ENCODE peak calls at places on chromosomes 1 and 21, in four cellular contexts. S, Y, I and L are unnamed samples.

GRCh38 chr1:207789792-207790787 is 38.2 kb downstream of the CD46 start:
- DNase-seq in S (peak), Y (no peak), I (no peak), L (no peak)

GRCh38 chr1:206788487-206789050 is 16.3 kb upstream of the IL10 start:
- DNase-seq in S (no peak), Y (no peak), I (no peak), L (no peak)

GRCh38 chr1:226350504-226350865 is 41.5 kb upstream of the LIN9 start:
- DNase-seq in S (no peak), Y (no peak), I (no peak), L (no peak)

GRCh38 chr1:7827134-7827955 is 25.5 kb downstream of the UTS2 start:
- DNase-seq in S (no peak), Y (no peak), I (no peak), L (peak)

GRCh38 chr1:62271932-62272728 is 47.1 kb downstream of the KANK4 start:
- DNase-seq in S (no peak), Y (no peak), I (peak), L (no peak)

GRCh38 chr1:117682372-117682771 is 76.5 kb downstream of the TENT5C start:
- DNase-seq in S (no peak), Y (no peak), I (no peak), L (no peak)

GRCh38 chr1:116809181-116809508 is 54.9 kb downstream of the CD2 start:
- DNase-seq in S (no peak), Y (no peak), I (no peak), L (no peak)

GRCh38 chr1:177973585-177973984 is 3.7 kb upstream of the SEC16B start:
- DNase-seq in S (peak), Y (no peak), I (no peak), L (no peak)

GRCh38 chr21:35168702-35169101 is 119.6 kb upstream of the RUNX1 start:
- DNase-seq in S (peak), Y (no peak), I (no peak), L (peak)

GRCh38 chr1:13710097-13710496 is 10.1 kb downstream of the PRDM2 start:
- DNase-seq in S (no peak), Y (no peak), I (no peak), L (no peak)

GRCh38 chr1:215584389-215584788 is 17.3 kb downstream of the KCTD3 start:
- DNase-seq in S (no peak), Y (no peak), I (no peak), L (no peak)

GRCh38 chr1:11245248-11245647 is 17.1 kb downstream of the MTOR start:
- DNase-seq in S (no peak), Y (no peak), I (no peak), L (no peak)

GRCh38 chr1:202452508-202452907 is 104.0 kb downstream of the PPP1R12B start:
- DNase-seq in S (no peak), Y (no peak), I (no peak), L (no peak)

GRCh38 chr1:180548686-180549326 is 10.0 kb upstream of the OVAAL start:
- DNase-seq in S (no peak), Y (peak), I (no peak), L (peak)